ENCODE peak calls at places on chromosomes 6 and 20, in ten cellular contexts. H, O, T, M, I, A, F, L, W and V are unnamed samples. For H3K4me1, the result is how much of the 10 kb centered on the place peaks cover.

GRCh38 chr6:135686784-135687301 is 164.7 kb upstream of the PDE7B start:
- DNase-seq in A (no peak), L (no peak), I (no peak), M (no peak), W (no peak), O (no peak), T (peak), F (no peak), H (no peak), V (no peak)

GRCh38 chr20:45892828-45893500 is 1.8 kb downstream of the CTSA start:
- DNase-seq in M (peak), F (no peak), W (no peak), L (no peak), T (no peak), H (no peak), I (no peak), A (no peak), O (peak), V (no peak)

GRCh38 chr20:58850693-58851174 is at the start of gene GNAS-AS1:
- DNase-seq in A (peak), O (peak), L (peak), W (no peak), M (peak), F (peak), H (peak), I (peak), T (peak), V (no peak)

GRCh38 chr6:52994031-52994788 is 874 bp downstream of the GSTA4 start:
- DNase-seq in F (peak), A (no peak), M (peak), W (peak), T (peak), L (peak), O (no peak), I (peak), H (peak), V (no peak)

GRCh38 chr6:144637535-144637934 is 352.4 kb downstream of the UTRN start:
- DNase-seq in A (no peak), L (no peak), M (no peak), O (no peak), T (no peak), W (no peak), H (no peak), I (no peak), F (no peak), V (no peak)

GRCh38 chr20:32237419-32237818 is 29.7 kb downstream of the POFUT1 start:
- DNase-seq in L (no peak), O (no peak), I (no peak), F (no peak), M (no peak), H (no peak), A (no peak), W (no peak), T (no peak), V (no peak)

GRCh38 chr6:72636786-72637185 is 14.9 kb downstream of the KCNQ5 start:
- DNase-seq in A (no peak), W (no peak), T (no peak), H (no peak), L (no peak), F (no peak), I (no peak), M (no peak), O (no peak), V (no peak)

GRCh38 chr6:24522090-24522820 is 27.5 kb downstream of the ALDH5A1 start:
- DNase-seq in L (no peak), I (no peak), T (peak), F (no peak), M (no peak), O (no peak), A (no peak), W (no peak), H (no peak), V (no peak)

GRCh38 chr6:4125933-4126864 is 9.2 kb downstream of the ECI2 start:
- DNase-seq in W (no peak), A (no peak), I (no peak), F (no peak), T (peak), L (no peak), M (no peak), H (no peak), O (no peak), V (no peak)

GRCh38 chr6:157717266-157717870 is 105.7 kb upstream of the SNX9 start:
- DNase-seq in L (no peak), T (no peak), O (no peak), I (no peak), A (no peak), M (peak), W (no peak), F (no peak), H (no peak), V (no peak)

GRCh38 chr20:58081842-58082241 is 146.6 kb downstream of the ANKRD60 start:
- DNase-seq in F (no peak), M (no peak), O (no peak), I (no peak), H (no peak), T (no peak), L (no peak), W (no peak), A (no peak), V (no peak)

GRCh38 chr20:4813076-4813838 is 91.5 kb downstream of the PRND start:
- DNase-seq in W (peak), A (peak), T (no peak), H (no peak), M (peak), I (no peak), O (peak), F (peak), L (peak), V (peak)

GRCh38 chr6:44665683-44666082 is 278.2 kb downstream of the CDC5L start:
- DNase-seq in F (no peak), I (no peak), T (no peak), H (no peak), O (no peak), W (no peak), L (no peak), A (no peak), M (no peak), V (no peak)

GRCh38 chr6:119334535-119335264 is 14.9 kb downstream of the MAN1A1 start:
- DNase-seq in H (no peak), W (no peak), A (no peak), L (no peak), O (no peak), M (no peak), I (no peak), T (no peak), F (no peak), V (no peak)

GRCh38 chr6:25346064-25346463 is 66.9 kb downstream of the CARMIL1 start:
- DNase-seq in I (no peak), O (no peak), L (no peak), M (no peak), A (no peak), W (no peak), T (no peak), H (no peak), F (no peak), V (no peak)

GRCh38 chr20:50672400-50673145 is 18.8 kb downstream of the RIPOR3 start:
- DNase-seq in W (no peak), A (no peak), M (no peak), H (no peak), I (no peak), F (no peak), T (no peak), O (no peak), L (no peak), V (no peak)

GRCh38 chr6:110517601-110518280 is 41.3 kb upstream of the SLC22A16 start:
- DNase-seq in H (no peak), W (no peak), T (no peak), L (no peak), O (no peak), F (no peak), I (no peak), M (no peak), A (no peak), V (no peak)

GRCh38 chr20:11301699-11302098 is 616.0 kb upstream of the BTBD3 start:
- DNase-seq in M (no peak), O (no peak), A (no peak), T (no peak), H (no peak), W (no peak), L (no peak), I (no peak), F (no peak), V (no peak)

GRCh38 chr6:41505084-41506049 is 40.8 kb upstream of the FOXP4 start:
- DNase-seq in O (peak), T (peak), I (peak), H (peak), A (peak), F (peak), M (peak), L (peak), W (peak), V (peak)

GRCh38 chr6:105677671-105678475 is 275.0 kb upstream of the PREP start:
- DNase-seq in M (no peak), W (no peak), T (peak), H (peak), A (no peak), O (no peak), L (no peak), F (no peak), I (no peak), V (no peak)

GRCh38 chr20:2800590-2801458 is at the start of gene CPXM1:
- DNase-seq in L (no peak), O (no peak), M (no peak), I (no peak), A (no peak), H (no peak), T (no peak), F (no peak), W (no peak), V (peak)

DNA sequence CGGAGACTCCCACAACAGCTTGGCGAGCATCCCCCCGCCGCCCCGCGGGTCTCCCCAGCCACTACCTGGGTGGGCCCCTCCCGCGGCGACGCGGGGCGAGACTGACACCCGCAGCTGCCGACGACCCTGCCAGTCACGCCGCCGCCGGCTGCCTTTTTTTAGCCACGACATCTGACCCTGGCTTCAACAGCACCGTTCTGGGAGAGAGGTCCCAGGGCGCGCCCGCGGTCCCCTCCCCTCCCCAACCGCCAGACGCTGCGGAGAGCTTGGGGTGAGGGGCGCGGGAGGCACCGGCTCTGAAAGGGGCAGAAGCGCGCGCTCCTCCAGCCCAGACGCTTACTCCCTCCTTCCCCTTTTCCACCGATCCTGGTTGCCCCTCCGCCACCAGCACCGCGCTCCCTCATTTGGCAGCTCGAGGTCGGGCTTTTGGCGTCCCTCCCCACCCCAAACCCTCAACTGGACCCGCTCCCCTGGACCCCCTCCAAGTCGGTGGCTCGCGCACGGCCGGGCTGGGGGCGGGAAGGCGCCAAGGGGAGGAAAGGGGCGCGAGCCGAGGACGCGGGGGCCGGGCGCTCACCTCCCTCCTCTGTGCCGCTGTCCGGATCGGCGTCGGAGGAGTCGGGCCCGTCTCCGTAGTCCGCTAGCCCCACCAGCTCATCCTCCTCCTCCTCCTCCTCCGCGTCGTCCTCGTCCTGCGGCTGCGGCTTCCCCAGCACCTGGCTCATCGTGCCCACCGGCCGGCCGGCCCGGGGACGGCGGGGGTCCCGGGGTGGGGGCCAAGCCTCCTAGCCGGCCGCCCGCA is 603 bp downstream of the RRAGD start:
- DNase-seq in T (no peak), L (peak), F (peak), I (peak), W (peak), A (peak), O (peak), M (peak), H (no peak), V (peak)
- TF ChIP-seq POLR2A in T (no peak), L (no peak), F (no peak), I (no peak), W (no peak), A (no peak), O (no peak), M (no peak), H (no peak), V (no peak)

GRCh38 chr20:48769111-48769879 is 58.5 kb downstream of the PREX1 start:
- DNase-seq in T (no peak), I (no peak), W (no peak), H (no peak), O (peak), L (no peak), F (no peak), A (no peak), M (no peak), V (no peak)

GRCh38 chr20:48765359-48765758 is 62.4 kb downstream of the PREX1 start:
- DNase-seq in H (no peak), M (no peak), W (no peak), I (no peak), O (no peak), A (no peak), L (no peak), F (no peak), T (no peak), V (no peak)

GRCh38 chr20:48766205-48766604 is 61.6 kb downstream of the PREX1 start:
- DNase-seq in I (no peak), T (no peak), H (no peak), W (no peak), F (no peak), A (no peak), M (no peak), O (no peak), L (no peak), V (no peak)

GRCh38 chr20:48770700-48771099 is 57.1 kb downstream of the PREX1 start:
- DNase-seq in T (no peak), M (no peak), H (no peak), I (no peak), F (no peak), A (no peak), O (peak), W (no peak), L (no peak), V (no peak)

GRCh38 chr20:48767269-48767960 is 60.4 kb downstream of the PREX1 start:
- DNase-seq in M (no peak), W (no peak), H (no peak), A (no peak), T (no peak), L (no peak), I (no peak), F (no peak), O (no peak), V (no peak)
- H3K4me1 ChIP-seq in M (under half), W (under half), H (under half), A (under half), T (under half), L (under half), I (under half), F (half or more), O (half or more), V (under half)

GRCh38 chr20:38052870-38053269 is 19.3 kb downstream of the RPRD1B start:
- DNase-seq in I (no peak), O (no peak), F (no peak), A (no peak), M (no peak), W (no peak), L (no peak), T (no peak), H (no peak), V (no peak)
- TF ChIP-seq POLR2A in I (no peak), O (no peak), F (no peak), A (no peak), M (no peak), W (no peak), L (no peak), T (no peak), H (no peak), V (no peak)

GRCh38 chr20:36482044-36482473 is 59.3 kb upstream of the MYL9 start:
- DNase-seq in W (no peak), A (peak), L (no peak), O (no peak), H (no peak), M (no peak), F (peak), T (no peak), I (no peak), V (peak)
- H3K4me1 ChIP-seq in W (under half), A (half or more), L (under half), O (under half), H (under half), M (under half), F (half or more), T (under half), I (half or more), V (under half)

GRCh38 chr20:62386383-62387218 is at the start of gene RPS21:
- DNase-seq in A (peak), H (peak), F (peak), W (peak), T (peak), O (peak), M (peak), I (peak), L (peak), V (peak)
- TF ChIP-seq POLR2A in A (peak), H (peak), F (no peak), W (peak), T (peak), O (no peak), M (peak), I (peak), L (peak), V (peak)

DNA sequence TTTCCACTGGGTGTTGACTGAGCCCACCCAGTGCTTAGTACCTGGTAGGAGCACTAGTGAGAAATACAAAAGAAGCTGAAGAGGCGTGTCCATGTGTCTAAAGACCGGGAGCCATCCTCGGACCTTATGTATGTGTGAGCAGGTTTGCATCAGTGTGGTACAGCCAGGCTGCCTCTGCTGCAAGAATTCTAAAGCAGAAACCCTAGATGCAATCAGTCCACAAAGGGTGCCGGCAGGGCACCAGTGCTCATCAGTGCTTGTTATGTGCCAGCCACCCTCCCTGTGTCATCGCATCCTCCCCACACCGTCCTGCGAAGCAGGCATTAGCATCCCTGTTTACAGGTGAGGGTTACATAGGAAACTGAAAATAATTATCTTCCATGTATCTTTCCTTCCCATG is 98.7 kb downstream of the TCP11 start:
- DNase-seq in I (no peak), L (no peak), M (no peak), A (no peak), W (no peak), T (no peak), O (no peak), F (no peak), H (no peak), V (no peak)
- H3K4me1 ChIP-seq in I (half or more), L (under half), M (under half), A (under half), W (under half), T (under half), O (under half), F (half or more), H (under half), V (under half)